ENCODE peak calls at places on chromosomes 4 and X, in nine cellular contexts. N is fibroblast of lung, Z is lung, M is ovary, A is progenitor cell of endocrine pancreas, I is body of pancreas, X is BE2C, Y is CD14-positive monocyte, L is kidney epithelial cell. B is an unnamed sample.

GRCh38 chr4:155784637-155785036 is 25.8 kb downstream of the GUCY1B1 start:
- DNase-seq in N (no peak), Z (no peak), M (no peak), A (no peak), I (no peak), X (no peak), Y (no peak), L (no peak), B (no peak)

GRCh38 chr4:139153411-139154133 is 23.4 kb downstream of the ELF2 start:
- DNase-seq in N (no peak), Z (no peak), M (no peak), A (no peak), I (no peak), X (no peak), Y (no peak), L (no peak), B (no peak)

GRCh38 chrX:112687189-112687691 is 7.5 kb upstream of the LHFPL1 start:
- DNase-seq in N (peak; percentile 25), Z (no peak), M (no peak), A (no peak), I (no peak), X (no peak), Y (no peak), L (no peak), B (peak; percentile 2)

GRCh38 chr4:5257086-5257485 is 205.8 kb downstream of the STK32B start:
- DNase-seq in N (no peak), Z (no peak), M (no peak), A (no peak), I (no peak), X (no peak), Y (no peak), L (no peak), B (no peak)

GRCh38 chr4:120049732-120050494 is 16.7 kb downstream of the MAD2L1 start:
- DNase-seq in N (peak; percentile 91), Z (peak; percentile 86), M (peak; percentile 68), A (peak; percentile 80), I (peak; percentile 88), X (peak; percentile 76), Y (peak; percentile 74), L (no peak), B (peak; percentile 79)

GRCh38 chr4:138977525-138977924 is 38.1 kb upstream of the NOCT start:
- DNase-seq in N (no peak), Z (no peak), M (no peak), A (no peak), I (no peak), X (no peak), Y (peak; percentile 68), L (no peak), B (no peak)

GRCh38 chr4:100609810-100610209 is 92.0 kb upstream of the EMCN start:
- DNase-seq in N (no peak), Z (no peak), M (no peak), A (no peak), I (no peak), X (no peak), Y (no peak), L (no peak), B (no peak)

GRCh38 chrX:15738686-15739016 is 581 bp downstream of the CA5B start:
- DNase-seq in N (no peak), Z (no peak), M (no peak), A (no peak), I (no peak), X (no peak), Y (no peak), L (no peak), B (no peak)

GRCh38 chr4:70705856-70706461 is 15.8 kb upstream of the RUFY3 start:
- DNase-seq in N (no peak), Z (no peak), M (no peak), A (no peak), I (no peak), X (no peak), Y (no peak), L (no peak), B (no peak)

GRCh38 chrX:15465347-15465746 is 27.8 kb downstream of the PIR start:
- DNase-seq in N (no peak), Z (no peak), M (no peak), A (no peak), I (no peak), X (no peak), Y (no peak), L (no peak), B (no peak)

GRCh38 chr4:188403272-188403671 is 264.0 kb downstream of the TRIML1 start:
- DNase-seq in N (no peak), Z (no peak), M (no peak), A (no peak), I (no peak), X (peak; percentile 36), Y (no peak), L (no peak), B (no peak)

GRCh38 chrX:150408561-150408960 is 45.4 kb downstream of the MAMLD1 start:
- DNase-seq in N (no peak), Z (no peak), M (peak; percentile 54), A (no peak), I (no peak), X (no peak), Y (no peak), L (no peak), B (no peak)

GRCh38 chrX:53440631-53441517 is 6.7 kb upstream of the HSD17B10 start:
- DNase-seq in N (peak; percentile 73), Z (peak; percentile 70), M (peak; percentile 80), A (no peak), I (peak; percentile 44), X (no peak), Y (peak; percentile 83), L (no peak), B (no peak)

DNA sequence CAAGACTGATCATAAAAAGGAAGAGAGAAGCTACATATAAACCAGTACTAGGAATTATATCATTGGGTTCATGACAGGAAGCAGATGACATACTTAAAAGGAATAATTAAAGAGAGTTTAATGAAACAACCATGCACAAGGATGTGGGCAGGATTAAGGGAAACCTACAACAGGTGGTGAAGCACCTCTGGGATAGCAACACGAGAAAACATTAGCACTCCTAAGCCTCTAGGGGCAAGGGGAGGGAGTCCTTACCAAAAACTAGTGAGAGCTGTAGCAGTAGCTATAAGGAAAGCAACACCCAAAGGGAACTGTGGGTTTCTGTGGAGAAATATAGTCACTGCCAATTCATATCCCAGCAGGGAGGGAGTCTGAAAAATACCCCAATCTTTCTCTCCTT is 7.2 kb upstream of the THOC2 start:
- DNase-seq in N (no peak), Z (no peak), M (no peak), A (no peak), I (no peak), X (no peak), Y (no peak), L (no peak), B (no peak)
- TF ChIP-seq CTCF in N (no peak), Z (no peak), M (no peak), A (no peak), I (no peak), X (no peak), Y (no peak), L (no peak), B (no peak)

DNA sequence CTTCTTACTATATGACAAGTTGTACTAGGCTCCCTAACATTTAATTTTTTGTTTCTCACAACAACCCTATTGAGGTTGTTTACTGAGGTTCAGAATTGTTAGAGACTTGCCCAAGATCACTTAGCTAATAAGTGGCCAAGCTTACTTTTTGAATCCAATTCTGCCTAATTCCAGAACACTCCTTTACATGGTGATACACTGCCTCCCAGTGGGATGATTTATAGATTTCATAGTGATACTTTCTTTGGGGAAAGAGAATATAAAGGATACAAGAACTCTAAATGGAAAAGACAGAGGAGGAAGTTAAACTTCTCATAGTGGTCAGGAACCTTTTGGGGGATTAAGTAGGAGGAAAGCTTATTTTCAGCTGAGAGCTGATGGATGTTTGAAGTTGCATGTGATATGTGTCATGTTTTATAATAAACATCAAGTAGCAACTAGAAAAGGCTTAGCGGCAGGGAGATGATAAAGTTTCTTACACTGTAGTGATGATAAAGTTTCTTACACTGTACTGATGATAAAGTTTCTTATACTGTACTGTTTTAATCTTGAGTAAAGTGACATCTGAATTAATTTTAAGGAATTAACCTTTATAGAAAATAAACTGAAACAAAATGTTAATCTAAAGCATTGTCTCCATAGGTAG is 15.3 kb downstream of the STAG2 start:
- DNase-seq in N (peak; percentile 68), Z (no peak), M (no peak), A (no peak), I (no peak), X (no peak), Y (no peak), L (no peak), B (no peak)
- TF ChIP-seq CTCF in N (peak; percentile 11), Z (peak; percentile 14), M (no peak), A (peak; percentile 22), I (peak; percentile 61), X (peak; percentile 30), Y (peak; percentile 31), L (no peak), B (no peak)

GRCh38 chrX:19514791-19515614 is at the start of gene MAP3K15:
- DNase-seq in N (no peak), Z (peak; percentile 32), M (peak; percentile 26), A (peak; percentile 24), I (peak; percentile 30), X (peak; percentile 49), Y (no peak), L (no peak), B (no peak)
- TF ChIP-seq CTCF in N (no peak), Z (no peak), M (no peak), A (no peak), I (no peak), X (no peak), Y (peak; percentile 43), L (no peak), B (no peak)

GRCh38 chrX:24079405-24079804 is 24.6 kb downstream of the EIF2S3 start:
- DNase-seq in N (no peak), Z (no peak), M (no peak), A (no peak), I (no peak), X (no peak), Y (no peak), L (no peak), B (no peak)

GRCh38 chrX:24082446-24082845 is 27.7 kb downstream of the EIF2S3 start:
- DNase-seq in N (no peak), Z (no peak), M (no peak), A (no peak), I (no peak), X (no peak), Y (no peak), L (no peak), B (no peak)

GRCh38 chrX:24080670-24081069 is 25.9 kb downstream of the EIF2S3 start:
- DNase-seq in N (no peak), Z (no peak), M (no peak), A (no peak), I (no peak), X (no peak), Y (no peak), L (no peak), B (no peak)

GRCh38 chrX:24085133-24085532 is 30.4 kb downstream of the EIF2S3 start:
- DNase-seq in N (no peak), Z (no peak), M (no peak), A (no peak), I (no peak), X (no peak), Y (no peak), L (no peak), B (no peak)

DNA sequence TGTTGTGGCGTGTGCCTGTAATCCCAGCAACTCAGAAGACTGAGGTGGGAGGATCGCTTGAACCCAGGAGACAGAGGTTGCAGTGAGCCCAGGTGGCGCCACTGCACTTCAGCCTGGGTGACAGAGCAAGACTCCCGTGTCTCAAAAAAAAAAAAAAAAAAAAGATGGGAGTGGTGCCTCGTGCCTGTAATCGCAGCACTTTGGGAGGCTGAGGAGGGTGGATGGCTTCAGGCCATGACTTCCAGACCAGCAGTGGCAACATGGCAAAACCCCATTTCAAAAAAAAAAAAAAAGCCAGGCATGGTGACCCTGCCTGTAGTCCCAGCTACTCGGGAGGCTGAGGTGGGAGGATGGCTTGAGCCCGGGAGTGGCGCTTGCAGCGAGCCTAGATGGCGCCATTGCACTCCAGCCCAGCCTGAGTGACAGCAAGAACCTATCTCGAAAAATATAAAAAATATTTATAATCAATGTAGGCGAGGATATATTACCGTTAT is 27.0 kb downstream of the EIF2S3 start:
- DNase-seq in N (peak; percentile 76), Z (no peak), M (peak; percentile 56), A (no peak), I (peak; percentile 64), X (peak; percentile 72), Y (no peak), L (no peak), B (peak; percentile 18)
- TF ChIP-seq CTCF in N (peak; percentile 47), Z (no peak), M (no peak), A (peak; percentile 51), I (peak; percentile 32), X (peak; percentile 59), Y (peak; percentile 42), L (peak; percentile 63), B (peak; percentile 67)